ENCODE peak calls at places on chromosomes 4 and X, in seven cellular contexts. One of them, this sample, is unnamed.

GRCh38 chr4:83964996-83965541 is 429.2 kb downstream of the GPAT3 start:
- DNase-seq in aorta: no peak
- DNase-seq in IMR-90: peak; percentile 54
- DNase-seq in DND-41: no peak
- DNase-seq in GM23248: peak; percentile 59
- DNase-seq in stomach: no peak
- DNase-seq in right atrium auricular region: no peak
- DNase-seq in this sample: no peak

GRCh38 chr4:147334478-147334877 is 146.4 kb upstream of the EDNRA start:
- DNase-seq in aorta: no peak
- DNase-seq in IMR-90: peak; percentile 86
- DNase-seq in DND-41: no peak
- DNase-seq in GM23248: peak; percentile 20
- DNase-seq in stomach: no peak
- DNase-seq in right atrium auricular region: no peak
- DNase-seq in this sample: no peak

GRCh38 chr4:122821097-122821496 is 5.5 kb upstream of the FGF2 start:
- DNase-seq in aorta: no peak
- DNase-seq in IMR-90: no peak
- DNase-seq in DND-41: no peak
- DNase-seq in GM23248: no peak
- DNase-seq in stomach: no peak
- DNase-seq in right atrium auricular region: no peak
- DNase-seq in this sample: no peak

GRCh38 chrX:128020701-128021100 is 31.5 kb downstream of the ACTRT1 start:
- DNase-seq in aorta: no peak
- DNase-seq in IMR-90: peak; percentile 1
- DNase-seq in DND-41: no peak
- DNase-seq in GM23248: no peak
- DNase-seq in stomach: no peak
- DNase-seq in right atrium auricular region: no peak
- DNase-seq in this sample: no peak

GRCh38 chr4:55251352-55251751 is 94.7 kb upstream of the SRD5A3 start:
- DNase-seq in aorta: no peak
- DNase-seq in IMR-90: no peak
- DNase-seq in DND-41: no peak
- DNase-seq in GM23248: peak; percentile 11
- DNase-seq in stomach: no peak
- DNase-seq in right atrium auricular region: no peak
- DNase-seq in this sample: no peak

GRCh38 chr4:182231080-182231479 is 12.1 kb upstream of the TENM3 start:
- DNase-seq in aorta: no peak
- DNase-seq in IMR-90: peak; percentile 53
- DNase-seq in DND-41: no peak
- DNase-seq in GM23248: no peak
- DNase-seq in stomach: no peak
- DNase-seq in right atrium auricular region: no peak
- DNase-seq in this sample: no peak

GRCh38 chr4:80192937-80193336 is 4.4 kb upstream of the PRDM8 start:
- DNase-seq in aorta: no peak
- DNase-seq in IMR-90: peak; percentile 92
- DNase-seq in DND-41: no peak
- DNase-seq in GM23248: peak; percentile 88
- DNase-seq in stomach: no peak
- DNase-seq in right atrium auricular region: no peak
- DNase-seq in this sample: no peak

GRCh38 chr4:85953651-85954018 is 406.2 kb downstream of the MAPK10 start:
- DNase-seq in aorta: no peak
- DNase-seq in IMR-90: peak; percentile 19
- DNase-seq in DND-41: no peak
- DNase-seq in GM23248: peak; percentile 88
- DNase-seq in stomach: no peak
- DNase-seq in right atrium auricular region: no peak
- DNase-seq in this sample: no peak

GRCh38 chrX:31201503-31201902 is 129.7 kb upstream of the FTHL17 start:
- DNase-seq in aorta: no peak
- DNase-seq in IMR-90: no peak
- DNase-seq in DND-41: no peak
- DNase-seq in GM23248: no peak
- DNase-seq in stomach: no peak
- DNase-seq in right atrium auricular region: no peak
- DNase-seq in this sample: no peak

GRCh38 chrX:70141373-70141772 is 8.1 kb downstream of the IGBP1 start:
- DNase-seq in aorta: no peak
- DNase-seq in IMR-90: no peak
- DNase-seq in DND-41: no peak
- DNase-seq in GM23248: no peak
- DNase-seq in stomach: no peak
- DNase-seq in right atrium auricular region: no peak
- DNase-seq in this sample: no peak

GRCh38 chrX:153662266-153662665 is 11.3 kb downstream of the PNCK start:
- DNase-seq in aorta: peak; percentile 82
- DNase-seq in IMR-90: peak; percentile 15
- DNase-seq in DND-41: no peak
- DNase-seq in GM23248: peak; percentile 36
- DNase-seq in stomach: peak; percentile 63
- DNase-seq in right atrium auricular region: no peak
- DNase-seq in this sample: no peak

GRCh38 chrX:102765794-102766193 is 45.3 kb downstream of the GPRASP3 start:
- DNase-seq in aorta: no peak
- DNase-seq in IMR-90: peak; percentile 68
- DNase-seq in DND-41: no peak
- DNase-seq in GM23248: peak; percentile 74
- DNase-seq in stomach: no peak
- DNase-seq in right atrium auricular region: no peak
- DNase-seq in this sample: no peak
- H3K27ac ChIP-seq in aorta: no peak overlapping the region
- H3K27ac ChIP-seq in IMR-90: peak overlapping the region; percentile 1
- H3K27ac ChIP-seq in DND-41: no peak overlapping the region
- H3K27ac ChIP-seq in GM23248: peak overlapping the region; percentile 45
- H3K27ac ChIP-seq in stomach: peak overlapping the region; percentile 53
- H3K27ac ChIP-seq in right atrium auricular region: no peak overlapping the region
- H3K27ac ChIP-seq in this sample: no peak overlapping the region

GRCh38 chr4:7902826-7903225 is 36.8 kb downstream of the AFAP1 start:
- DNase-seq in aorta: no peak
- DNase-seq in IMR-90: no peak
- DNase-seq in DND-41: no peak
- DNase-seq in GM23248: no peak
- DNase-seq in stomach: no peak
- DNase-seq in right atrium auricular region: no peak
- DNase-seq in this sample: no peak
- H3K4me1 ChIP-seq in aorta: peaks cover 2% of the 10 kb centered on the region
- H3K4me1 ChIP-seq in IMR-90: peaks cover 44% of the 10 kb centered on the region
- H3K4me1 ChIP-seq in DND-41: no peaks in the 10 kb centered on the region
- H3K4me1 ChIP-seq in GM23248: peaks cover 74% of the 10 kb centered on the region
- H3K4me1 ChIP-seq in stomach: peaks cover 25% of the 10 kb centered on the region
- H3K4me1 ChIP-seq in right atrium auricular region: peaks cover 62% of the 10 kb centered on the region
- H3K4me1 ChIP-seq in this sample: peaks cover 7% of the 10 kb centered on the region

DNA sequence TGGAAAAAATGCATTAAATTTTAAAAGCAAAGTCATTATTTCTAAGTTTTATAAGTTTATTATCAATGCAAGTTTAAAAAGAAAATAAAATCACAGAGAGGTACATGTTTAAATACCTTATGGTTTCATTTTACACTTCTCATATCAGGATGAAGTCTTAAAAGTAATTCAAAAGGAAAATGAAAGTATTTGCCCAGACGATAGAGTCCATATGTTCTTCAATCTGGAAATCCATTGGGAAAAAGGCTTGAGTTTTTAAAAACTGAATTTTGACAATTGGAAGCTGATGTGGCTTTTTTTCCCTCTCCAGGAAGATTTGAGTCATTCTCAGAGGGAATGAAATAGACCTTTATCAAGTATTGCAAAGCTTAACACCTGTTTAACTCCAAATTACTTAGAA is 37.1 kb downstream of the MAB21L2 start:
- DNase-seq in aorta: no peak
- DNase-seq in IMR-90: peak; percentile 6
- DNase-seq in DND-41: no peak
- DNase-seq in GM23248: peak; percentile 1
- DNase-seq in stomach: no peak
- DNase-seq in right atrium auricular region: no peak
- DNase-seq in this sample: no peak
- H3K4me3 ChIP-seq in aorta: no peak overlapping the region
- H3K4me3 ChIP-seq in IMR-90: no peak overlapping the region
- H3K4me3 ChIP-seq in DND-41: no peak overlapping the region
- H3K4me3 ChIP-seq in GM23248: no peak overlapping the region
- H3K4me3 ChIP-seq in stomach: no peak overlapping the region
- H3K4me3 ChIP-seq in right atrium auricular region: no peak overlapping the region
- H3K4me3 ChIP-seq in this sample: no peak overlapping the region

DNA sequence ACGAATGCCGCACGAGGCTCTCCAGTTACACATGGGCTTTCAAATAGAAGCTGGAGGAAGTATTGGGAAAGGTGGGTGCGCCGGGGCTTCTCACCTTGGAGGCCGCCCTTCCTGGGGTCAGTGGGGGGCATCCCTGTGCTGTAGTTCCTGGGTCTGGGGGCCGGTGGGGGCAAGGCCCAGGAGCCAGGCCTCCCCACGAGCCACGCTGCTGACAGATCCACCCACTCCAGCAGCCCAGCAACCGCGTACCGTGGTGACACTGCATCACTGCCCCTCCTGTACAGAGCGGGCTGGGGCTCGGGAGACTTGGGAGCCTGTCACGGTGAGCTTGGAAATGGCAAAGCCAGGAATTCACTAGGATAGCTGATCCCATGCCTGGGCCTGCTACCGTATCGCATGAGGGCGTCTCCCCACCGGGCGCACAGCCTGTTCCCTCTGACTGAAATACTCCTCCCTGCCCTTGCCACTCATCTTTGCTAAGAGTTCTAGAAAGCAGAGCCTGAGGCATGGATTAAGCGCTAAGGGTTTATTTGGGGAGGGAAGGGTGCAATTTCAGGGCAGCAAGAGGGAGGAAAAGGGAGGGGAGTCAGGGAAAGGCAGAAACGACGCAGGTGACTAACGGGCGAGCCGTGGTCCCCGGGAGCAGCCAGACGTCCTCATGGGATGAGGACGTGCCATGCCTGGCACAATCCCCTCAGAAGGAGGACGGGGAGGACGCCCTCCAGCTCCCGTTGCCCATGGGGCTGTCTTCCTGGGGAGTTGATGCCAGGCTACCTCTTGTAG is 50.7 kb upstream of the ADRA2C start:
- DNase-seq in aorta: peak; percentile 59
- DNase-seq in IMR-90: no peak
- DNase-seq in DND-41: no peak
- DNase-seq in GM23248: no peak
- DNase-seq in stomach: no peak
- DNase-seq in right atrium auricular region: no peak
- DNase-seq in this sample: no peak
- H3K27ac ChIP-seq in aorta: no peak overlapping the region
- H3K27ac ChIP-seq in IMR-90: no peak overlapping the region
- H3K27ac ChIP-seq in DND-41: no peak overlapping the region
- H3K27ac ChIP-seq in GM23248: no peak overlapping the region
- H3K27ac ChIP-seq in stomach: no peak overlapping the region
- H3K27ac ChIP-seq in right atrium auricular region: no peak overlapping the region
- H3K27ac ChIP-seq in this sample: no peak overlapping the region

This sample was measured in lung.